ENCODE peak calls at places on chromosomes 2 and 18, in five cellular contexts. D is H9, G is right cardiac atrium, T is neuronal stem cell, I is H1. C is an unnamed sample. For H3K4me1 and H3K27me3, the result is how much of the 10 kb centered on the place peaks cover.

GRCh38 chr2:5392658-5393057 is 299.5 kb upstream of the SOX11 start:
- DNase-seq in I (no peak), T (no peak), D (no peak), G (no peak), C (no peak)

GRCh38 chr2:181818826-181819225 is 72.7 kb upstream of the ITPRID2 start:
- DNase-seq in D (no peak), T (no peak), I (no peak), G (no peak), C (no peak)

GRCh38 chr2:88099798-88100488 is 27.9 kb downstream of the FABP1 start:
- DNase-seq in D (peak), I (peak), T (peak), G (no peak), C (no peak)

GRCh38 chr2:164890533-164890932 is 48.9 kb upstream of the COBLL1 start:
- DNase-seq in D (no peak), T (no peak), G (no peak), I (no peak), C (no peak)

GRCh38 chr2:94880507-94880906 is 9.3 kb downstream of the TEKT4 start:
- DNase-seq in I (no peak), G (no peak), D (no peak), T (no peak), C (no peak)

GRCh38 chr2:105969552-105969951 is 224.5 kb downstream of the UXS1 start:
- DNase-seq in G (no peak), T (no peak), D (peak), I (peak), C (no peak)

GRCh38 chr18:34639662-34640061 is 70.4 kb upstream of the DTNA start:
- DNase-seq in G (no peak), D (no peak), T (no peak), I (no peak), C (no peak)

GRCh38 chr2:219175928-219176817 is 552 bp downstream of the CNPPD1 start:
- DNase-seq in T (peak), I (no peak), G (peak), D (peak), C (peak)

GRCh38 chr2:196108604-196109003 is 40.0 kb upstream of the DNAH7 start:
- DNase-seq in T (no peak), D (no peak), G (no peak), I (no peak), C (no peak)

GRCh38 chr2:32061973-32062861 is 1.1 kb upstream of the SPAST start:
- DNase-seq in I (peak), T (no peak), D (peak), G (peak), C (peak)

GRCh38 chr2:79855264-79856006 is 342.6 kb downstream of the CTNNA2 start:
- DNase-seq in D (peak), I (peak), T (no peak), G (no peak), C (no peak)

GRCh38 chr2:207236156-207236935 is 70.6 kb upstream of the KLF7 start:
- DNase-seq in T (no peak), I (no peak), D (no peak), G (peak), C (no peak)

GRCh38 chr2:149885946-149886345 is 298.4 kb upstream of the MMADHC start:
- DNase-seq in G (no peak), D (no peak), I (no peak), T (no peak), C (no peak)

GRCh38 chr2:135317375-135317774 is 213.6 kb downstream of the ZRANB3 start:
- DNase-seq in T (no peak), G (no peak), D (no peak), I (no peak), C (no peak)

GRCh38 chr2:231557571-231558217 is 27.4 kb upstream of the NMUR1 start:
- DNase-seq in G (peak), T (peak), D (peak), I (peak), C (peak)

GRCh38 chr2:70214958-70215357 is 24.1 kb upstream of the C2orf42 start:
- DNase-seq in G (no peak), I (no peak), T (no peak), D (no peak), C (no peak)

GRCh38 chr2:221896505-221897151 is 324.5 kb upstream of the EPHA4 start:
- DNase-seq in D (no peak), T (no peak), I (no peak), G (peak), C (peak)

GRCh38 chr18:32469691-32470131 is 971 bp downstream of the GAREM1 start:
- DNase-seq in T (peak), G (no peak), I (no peak), D (no peak), C (no peak)

GRCh38 chr18:51486735-51487366 is 289.4 kb upstream of the MEX3C start:
- DNase-seq in D (no peak), I (no peak), T (no peak), G (no peak), C (no peak)

GRCh38 chr2:241359481-241360045 is 3.5 kb downstream of the FARP2 start:
- DNase-seq in D (no peak), T (no peak), G (no peak), I (no peak), C (no peak)

GRCh38 chr2:164842624-164842966 is 972 bp upstream of the COBLL1 start:
- DNase-seq in I (no peak), D (no peak), T (no peak), G (no peak), C (no peak)

GRCh38 chr2:203972066-203972465 is 35.5 kb downstream of the ICOS start:
- DNase-seq in T (no peak), G (no peak), D (no peak), I (no peak), C (no peak)

GRCh38 chr2:73292316-73292905 is 937 bp downstream of the EGR4 start:
- DNase-seq in D (no peak), I (peak), T (no peak), G (no peak), C (no peak)

GRCh38 chr2:23571527-23572295 is 186.7 kb downstream of the KLHL29 start:
- DNase-seq in D (no peak), I (no peak), T (no peak), G (no peak), C (no peak)

GRCh38 chr2:64751286-64752260 is 97.9 kb upstream of the SERTAD2 start:
- DNase-seq in T (no peak), I (peak), D (no peak), G (no peak), C (no peak)

GRCh38 chr18:23703057-23703986 is 14.1 kb downstream of the LAMA3 start:
- DNase-seq in D (no peak), T (no peak), I (no peak), G (no peak), C (peak)

GRCh38 chr2:204691911-204692510 is 146.7 kb downstream of the PARD3B start:
- DNase-seq in G (peak), I (no peak), T (peak), D (peak), C (peak)

GRCh38 chr2:64675860-64676259 is 22.1 kb upstream of the SERTAD2 start:
- DNase-seq in D (no peak), T (no peak), G (no peak), I (no peak), C (no peak)

GRCh38 chr2:236674238-236674637 is 104.6 kb downstream of the ACKR3 start:
- DNase-seq in D (peak), T (no peak), I (peak), G (no peak), C (no peak)

GRCh38 chr2:39513641-39514094 is 76.6 kb upstream of the MAP4K3 start:
- DNase-seq in I (no peak), T (no peak), G (peak), D (peak), C (no peak)

GRCh38 chr2:23497063-23497462 is 112.1 kb downstream of the KLHL29 start:
- DNase-seq in I (no peak), D (no peak), G (no peak), T (no peak), C (no peak)

GRCh38 chr2:240953426-240954425 is 44.7 kb upstream of the SNED1 start:
- DNase-seq in D (peak), T (no peak), G (no peak), I (peak), C (no peak)

GRCh38 chr2:189579585-189579984 is 1.0 kb downstream of the SLC40A1 start:
- DNase-seq in D (no peak), G (no peak), T (no peak), I (no peak), C (no peak)

GRCh38 chr18:13645093-13645492 is 81.3 kb downstream of the FAM210A start:
- DNase-seq in G (no peak), T (no peak), I (no peak), D (no peak), C (no peak)

GRCh38 chr2:222904557-222905258 is 43.9 kb downstream of the ACSL3 start:
- DNase-seq in T (no peak), G (no peak), D (no peak), I (no peak), C (no peak)

GRCh38 chr2:159124441-159124911 is 156.0 kb downstream of the TANC1 start:
- DNase-seq in D (no peak), G (no peak), I (no peak), T (no peak), C (no peak)

GRCh38 chr18:27954226-27954625 is 222.7 kb downstream of the CDH2 start:
- DNase-seq in I (no peak), G (no peak), T (no peak), D (no peak), C (no peak)

GRCh38 chr2:141055526-141055925 is 1075.3 kb downstream of the LRP1B start:
- DNase-seq in D (no peak), T (no peak), I (no peak), G (no peak), C (no peak)

GRCh38 chr2:20081841-20082240 is 30.4 kb upstream of the LAPTM4A start:
- DNase-seq in T (no peak), G (no peak), D (no peak), I (no peak), C (no peak)

GRCh38 chr2:195470622-195471021 is 186.4 kb upstream of the SLC39A10 start:
- DNase-seq in I (no peak), T (no peak), G (no peak), D (no peak), C (no peak)

GRCh38 chr18:22177496-22177866 is 8.1 kb downstream of the GATA6 start:
- DNase-seq in G (no peak), D (no peak), T (no peak), I (no peak), C (no peak)

GRCh38 chr18:22180722-22181121 is 11.3 kb downstream of the GATA6 start:
- DNase-seq in D (no peak), T (no peak), I (no peak), G (no peak), C (no peak)

GRCh38 chr18:22179174-22179573 is 9.8 kb downstream of the GATA6 start:
- DNase-seq in I (no peak), G (no peak), T (no peak), D (no peak), C (no peak)

GRCh38 chr18:22176622-22177495 is 7.5 kb downstream of the GATA6 start:
- DNase-seq in D (peak), G (peak), I (peak), T (no peak), C (no peak)

GRCh38 chr18:22179631-22180030 is 10.2 kb downstream of the GATA6 start:
- DNase-seq in I (no peak), T (no peak), G (no peak), D (no peak), C (no peak)
- H3K4me1 ChIP-seq in I (under half), T (under half), G (under half), D (under half), C (under half)

GRCh38 chr2:15111718-15112117 is 449.4 kb downstream of the NBAS start:
- DNase-seq in T (no peak), I (no peak), G (no peak), D (no peak), C (no peak)
- H3K27me3 ChIP-seq in T (under half), I (under half), G (under half), D (under half), C (under half)

GRCh38 chr2:15348028-15348427 is 213.1 kb downstream of the NBAS start:
- DNase-seq in T (no peak), G (no peak), D (no peak), I (no peak), C (no peak)
- H3K4me1 ChIP-seq in T (under half), G (under half), D (under half), I (under half), C (under half)

DNA sequence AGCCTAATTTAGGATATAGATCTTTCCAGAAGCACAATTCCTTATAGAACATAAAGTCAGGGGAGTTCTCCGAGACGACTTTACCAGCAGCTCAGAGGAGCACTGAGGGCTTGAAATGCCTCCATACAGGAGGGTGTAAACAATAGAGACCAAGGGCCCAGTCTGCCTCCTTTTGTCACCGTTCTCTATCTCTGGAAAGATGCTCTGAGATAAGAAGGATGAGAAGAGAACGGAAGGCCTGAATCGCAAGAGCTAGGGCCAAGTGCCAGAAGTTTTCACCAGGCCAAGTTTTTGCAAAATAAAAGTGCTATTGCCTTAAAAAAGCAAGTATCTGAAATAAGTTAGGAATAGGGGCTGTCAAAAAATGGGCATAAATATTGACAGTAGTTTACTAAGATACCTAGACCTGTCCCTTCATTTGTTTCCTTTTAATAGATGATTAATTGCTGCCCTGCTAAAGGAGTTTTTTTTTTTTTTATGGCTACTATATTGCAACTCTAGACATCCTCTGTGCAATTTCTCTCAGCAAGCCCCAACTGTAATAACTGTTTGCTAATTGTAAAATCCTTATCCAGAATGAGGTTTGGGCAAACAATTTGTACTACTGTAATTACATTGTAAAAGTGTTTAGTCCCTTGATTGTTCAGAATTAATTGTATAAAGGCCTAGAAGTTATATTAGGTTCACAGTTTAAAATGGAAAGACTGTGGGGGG is 3.9 kb upstream of the MEIS1 start:
- DNase-seq in I (no peak), T (no peak), G (no peak), D (no peak), C (no peak)
- H3K27me3 ChIP-seq in I (half or more), T (under half), G (under half), D (half or more), C (under half)

GRCh38 chr2:48417843-48418838 is 111.8 kb upstream of the STON1 start:
- DNase-seq in D (no peak), G (no peak), T (no peak), I (no peak), C (no peak)

GRCh38 chr2:48414640-48414979 is 115.3 kb upstream of the STON1 start:
- DNase-seq in G (no peak), D (no peak), T (no peak), I (no peak), C (no peak)

GRCh38 chr2:48414980-48415764 is 114.8 kb upstream of the STON1 start:
- DNase-seq in I (no peak), G (no peak), D (no peak), T (no peak), C (no peak)

GRCh38 chr2:48414196-48414595 is 115.8 kb upstream of the STON1 start:
- DNase-seq in G (no peak), D (no peak), T (no peak), I (no peak), C (no peak)

GRCh38 chr2:48415765-48416515 is 114.0 kb upstream of the STON1 start:
- DNase-seq in I (no peak), G (no peak), D (no peak), T (no peak), C (no peak)
- H3K4me1 ChIP-seq in I (under half), G (under half), D (under half), T (under half), C (under half)

DNA sequence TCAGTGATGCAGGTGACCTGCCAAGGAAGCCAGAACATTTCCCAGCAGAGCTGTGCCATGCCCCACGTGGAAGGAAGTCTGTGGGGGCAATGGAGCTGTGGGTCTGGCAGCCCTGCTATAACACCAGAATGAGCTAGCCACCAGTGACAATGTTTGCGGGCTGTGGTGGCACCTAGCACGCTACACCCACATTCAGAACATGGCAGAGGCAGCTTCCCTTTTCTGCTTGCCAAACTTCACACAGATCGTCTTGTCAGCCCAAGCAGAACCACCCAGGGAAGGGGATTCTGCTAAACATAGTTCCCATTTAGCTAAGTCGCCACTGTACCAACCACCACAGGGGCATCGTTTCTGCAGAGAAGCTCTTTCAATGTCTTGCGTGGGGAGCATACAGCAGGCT is 27.0 kb upstream of the CCDC93 start:
- DNase-seq in D (no peak), I (no peak), T (no peak), G (no peak), C (no peak)
- H3K27me3 ChIP-seq in D (under half), I (under half), T (under half), G (under half), C (under half)

GRCh38 chr2:217873371-217873770 is 129.4 kb downstream of the TNS1 start:
- DNase-seq in T (no peak), G (no peak), D (no peak), I (no peak), C (no peak)
- H3K4me1 ChIP-seq in T (under half), G (under half), D (under half), I (under half), C (half or more)

GRCh38 chr2:68809324-68810240 is 61.6 kb downstream of the BMP10 start:
- DNase-seq in I (no peak), D (no peak), T (no peak), G (no peak), C (no peak)
- H3K27me3 ChIP-seq in I (under half), D (under half), T (under half), G (under half), C (under half)

DNA sequence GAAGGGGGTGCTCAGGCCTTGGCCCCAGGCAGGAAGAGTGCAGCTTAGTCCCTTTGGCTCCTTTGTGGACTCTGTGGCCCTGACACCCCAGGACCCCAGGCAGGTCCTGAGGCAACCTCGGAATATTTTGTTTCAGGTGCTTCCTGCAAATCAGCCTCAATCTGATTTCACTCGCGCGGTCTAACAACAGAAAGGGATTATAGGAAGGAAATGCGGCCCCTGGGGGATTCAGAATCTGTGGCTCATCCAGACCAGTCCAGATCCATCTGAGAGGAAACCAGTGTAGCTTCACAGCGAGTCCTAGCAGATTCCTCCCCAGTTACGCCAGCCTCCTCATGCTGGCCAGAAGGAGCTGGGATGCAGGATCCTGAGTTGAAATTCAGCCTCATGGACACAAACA is 59.5 kb upstream of the YWHAQ start:
- DNase-seq in I (no peak), T (no peak), G (peak), D (no peak), C (peak)
- H3K4me1 ChIP-seq in I (under half), T (under half), G (under half), D (under half), C (under half)

C was measured in heart right ventricle.